ENCODE peak calls at places on chromosomes 4 and X, in four cellular contexts. O, T, V and A are unnamed samples.
A peak's percentile ranks its signal among the peaks of the same experiment; 100 is the strongest.

GRCh38 chrX:40205471-40205870 is 107.7 kb upstream of the BCOR start:
- DNase-seq in O (no peak), T (no peak), V (no peak), A (no peak)

GRCh38 chr4:141713771-141714445 is 77.5 kb downstream of the IL15 start:
- DNase-seq in O (peak; percentile 48), T (no peak), V (no peak), A (no peak)

GRCh38 chr4:52926575-52926974 is 64.5 kb downstream of the RASL11B start:
- DNase-seq in O (no peak), T (no peak), V (no peak), A (no peak)

GRCh38 chr4:60575336-60575735 is 624.8 kb upstream of the ADGRL3 start:
- DNase-seq in O (no peak), T (no peak), V (no peak), A (no peak)

GRCh38 chr4:61995717-61996337 is 795.7 kb downstream of the ADGRL3 start:
- DNase-seq in O (no peak), T (no peak), V (no peak), A (no peak)

GRCh38 chrX:40132751-40133150 is 35.0 kb upstream of the BCOR start:
- DNase-seq in O (peak; percentile 93), T (no peak), V (peak; percentile 82), A (no peak)

GRCh38 chrX:48719958-48720357 is 23.4 kb downstream of the SUV39H1 start:
- DNase-seq in O (no peak), T (no peak), V (no peak), A (no peak)

GRCh38 chrX:39898147-39898546 is 199.6 kb downstream of the BCOR start:
- DNase-seq in O (no peak), T (no peak), V (no peak), A (no peak)

GRCh38 chr4:176443117-176443516 is 123.4 kb downstream of the SPCS3 start:
- DNase-seq in O (peak; percentile 68), T (no peak), V (no peak), A (no peak)

GRCh38 chr4:6263541-6264540 is 5.8 kb upstream of the WFS1 start:
- DNase-seq in O (peak; percentile 90), T (no peak), V (no peak), A (no peak)

GRCh38 chr4:38751341-38752043 is 31.3 kb downstream of the TLR10 start:
- DNase-seq in O (no peak), T (no peak), V (no peak), A (no peak)

GRCh38 chr4:94976371-94977011 is 218.7 kb downstream of the BMPR1B start:
- DNase-seq in O (peak; percentile 84), T (no peak), V (no peak), A (no peak)

GRCh38 chr4:118729287-118730286 is 44.4 kb downstream of the METTL14 start:
- DNase-seq in O (peak; percentile 74), T (no peak), V (no peak), A (no peak)

GRCh38 chrX:138775501-138775900 is 64.0 kb upstream of the FGF13 start:
- DNase-seq in O (peak; percentile 31), T (no peak), V (no peak), A (no peak)

GRCh38 chrX:12548746-12549145 is 242.5 kb upstream of the PRPS2 start:
- DNase-seq in O (peak; percentile 65), T (no peak), V (no peak), A (no peak)

GRCh38 chr4:974668-975067 is 1.3 kb upstream of the DGKQ start:
- DNase-seq in O (no peak), T (no peak), V (no peak), A (no peak)

GRCh38 chrX:8987672-8988250 is 46.2 kb downstream of the FAM9B start:
- DNase-seq in O (no peak), T (no peak), V (no peak), A (no peak)

GRCh38 chrX:130539721-130540321 is 138.0 kb downstream of the RBMX2 start:
- DNase-seq in O (peak; percentile 47), T (peak; percentile 17), V (peak; percentile 20), A (no peak)

GRCh38 chrX:6228720-6229119 is at the start of gene NLGN4X:
- DNase-seq in O (no peak), T (no peak), V (no peak), A (no peak)

GRCh38 chr4:188439641-188440311 is 300.5 kb downstream of the TRIML1 start:
- DNase-seq in O (peak; percentile 30), T (no peak), V (no peak), A (no peak)

GRCh38 chr4:147678796-147679549 is 5.0 kb downstream of the PRMT9 start:
- DNase-seq in O (no peak), T (no peak), V (no peak), A (peak; percentile 39)

GRCh38 chrX:100673397-100673953 is 29.5 kb downstream of the SRPX2 start:
- DNase-seq in O (peak; percentile 76), T (no peak), V (no peak), A (no peak)

GRCh38 chr4:81724925-81725329 is 253.2 kb upstream of the RASGEF1B start:
- DNase-seq in O (no peak), T (no peak), V (no peak), A (no peak)

GRCh38 chr4:67273676-67274075 is 271.6 kb downstream of the CENPC start:
- DNase-seq in O (no peak), T (no peak), V (no peak), A (no peak)

GRCh38 chr4:76948441-76949292 is 885 bp upstream of the SEPTIN11 start:
- DNase-seq in O (peak; percentile 93), T (no peak), V (peak; percentile 73), A (no peak)

GRCh38 chr4:174133525-174133924 is 149.9 kb downstream of the FBXO8 start:
- DNase-seq in O (no peak), T (no peak), V (no peak), A (no peak)

GRCh38 chrX:150692837-150693781 is at the start of gene MTMR1:
- DNase-seq in O (peak; percentile 88), T (no peak), V (peak; percentile 39), A (no peak)
- H3K4me3 ChIP-seq in O (peak within 1 kb of the TSS; percentile 75), T (peak within 1 kb of the TSS; percentile 67), V (peak within 1 kb of the TSS; percentile 44), A (peak within 1 kb of the TSS; percentile 79)

DNA sequence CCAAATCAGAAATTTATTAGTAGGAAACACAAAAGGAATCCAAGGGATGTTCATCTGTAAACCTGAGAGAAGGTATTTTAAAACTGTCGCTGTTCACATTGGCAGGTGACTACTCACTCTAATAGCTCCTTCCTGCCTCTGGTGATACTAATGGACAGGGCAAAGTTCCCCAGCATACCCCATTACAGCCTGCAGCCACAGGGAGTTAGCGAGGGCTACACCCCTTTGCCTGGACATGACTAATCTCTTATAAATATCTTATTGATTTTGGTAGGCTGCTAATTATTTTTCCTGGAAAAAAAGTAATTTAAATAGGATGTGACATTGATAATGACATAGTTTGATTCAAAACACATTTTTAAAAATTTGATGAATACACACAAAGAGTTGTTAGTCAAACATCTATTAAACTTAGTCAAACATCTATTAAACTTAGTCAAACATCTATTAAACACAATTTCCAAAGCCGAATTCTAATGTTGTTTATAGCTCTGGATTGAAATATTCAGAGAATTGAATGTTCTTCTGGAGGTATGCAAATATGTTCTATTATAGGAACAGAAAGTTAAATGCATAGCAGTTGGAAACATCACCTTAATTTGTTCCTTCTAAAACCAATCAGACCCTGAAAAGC is 83.0 kb upstream of the CBR4 start:
- DNase-seq in O (no peak), T (no peak), V (no peak), A (no peak)
- H3K4me3 ChIP-seq in O (no peak overlapping the region), T (no peak overlapping the region), V (no peak overlapping the region), A (no peak overlapping the region)

DNA sequence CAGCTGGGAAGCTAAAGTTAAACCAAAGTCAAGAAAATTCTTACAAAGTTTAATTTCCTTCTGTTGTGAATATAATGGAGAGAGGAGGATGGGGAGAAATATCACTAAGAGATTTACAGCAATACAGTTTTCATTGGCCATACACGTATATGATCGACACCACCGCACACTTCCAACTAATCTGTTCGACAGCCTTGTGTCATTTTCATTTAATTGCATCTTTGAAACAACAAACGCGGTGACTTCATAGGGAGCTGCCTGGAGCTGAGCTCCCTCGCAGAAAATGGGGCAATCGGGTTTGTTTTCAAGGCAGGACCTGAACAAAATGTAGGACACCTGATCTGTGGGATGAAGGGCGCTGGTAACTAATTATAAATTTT is 1.3 kb downstream of the PTPN13 start:
- DNase-seq in O (peak; percentile 53), T (no peak), V (no peak), A (no peak)
- H3K4me3 ChIP-seq in O (peak overlapping the region; percentile 96), T (peak overlapping the region; percentile 84), V (peak overlapping the region; percentile 87), A (peak overlapping the region; percentile 44)

GRCh38 chr4:108168213-108168671 is 490 bp downstream of the LEF1 start:
- DNase-seq in O (peak; percentile 95), T (no peak), V (no peak), A (no peak)

GRCh38 chr4:108166441-108167315 is 2.1 kb downstream of the LEF1 start:
- DNase-seq in O (peak; percentile 87), T (no peak), V (no peak), A (no peak)

GRCh38 chr4:108165601-108166000 is 3.1 kb downstream of the LEF1 start:
- DNase-seq in O (no peak), T (no peak), V (no peak), A (no peak)

GRCh38 chr4:108163352-108163751 is 5.4 kb downstream of the LEF1 start:
- DNase-seq in O (no peak), T (no peak), V (no peak), A (no peak)

DNA sequence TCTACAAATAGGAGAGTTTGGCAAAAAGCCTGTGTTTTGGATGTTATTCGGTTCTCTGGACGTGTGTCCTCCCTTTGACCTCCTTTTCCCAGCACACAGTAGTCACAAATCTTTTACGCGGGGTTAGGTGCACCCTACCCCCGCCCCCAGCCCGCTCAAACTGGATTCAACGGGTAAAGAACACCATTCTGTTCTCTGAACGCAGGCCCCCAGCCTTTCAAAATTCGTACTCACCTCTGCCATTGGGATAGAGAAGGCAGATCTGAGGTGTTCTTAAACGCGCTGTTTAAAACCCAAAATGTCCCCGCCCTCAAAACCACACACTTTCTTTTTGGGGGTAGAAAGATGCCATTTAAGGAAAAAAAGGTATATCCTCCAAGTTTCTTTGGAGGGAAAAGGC is 2.7 kb downstream of the LEF1 start:
- DNase-seq in O (no peak), T (no peak), V (no peak), A (no peak)
- H3K4me3 ChIP-seq in O (peak overlapping the region; percentile 77), T (no peak overlapping the region), V (no peak overlapping the region), A (no peak overlapping the region)

DNA sequence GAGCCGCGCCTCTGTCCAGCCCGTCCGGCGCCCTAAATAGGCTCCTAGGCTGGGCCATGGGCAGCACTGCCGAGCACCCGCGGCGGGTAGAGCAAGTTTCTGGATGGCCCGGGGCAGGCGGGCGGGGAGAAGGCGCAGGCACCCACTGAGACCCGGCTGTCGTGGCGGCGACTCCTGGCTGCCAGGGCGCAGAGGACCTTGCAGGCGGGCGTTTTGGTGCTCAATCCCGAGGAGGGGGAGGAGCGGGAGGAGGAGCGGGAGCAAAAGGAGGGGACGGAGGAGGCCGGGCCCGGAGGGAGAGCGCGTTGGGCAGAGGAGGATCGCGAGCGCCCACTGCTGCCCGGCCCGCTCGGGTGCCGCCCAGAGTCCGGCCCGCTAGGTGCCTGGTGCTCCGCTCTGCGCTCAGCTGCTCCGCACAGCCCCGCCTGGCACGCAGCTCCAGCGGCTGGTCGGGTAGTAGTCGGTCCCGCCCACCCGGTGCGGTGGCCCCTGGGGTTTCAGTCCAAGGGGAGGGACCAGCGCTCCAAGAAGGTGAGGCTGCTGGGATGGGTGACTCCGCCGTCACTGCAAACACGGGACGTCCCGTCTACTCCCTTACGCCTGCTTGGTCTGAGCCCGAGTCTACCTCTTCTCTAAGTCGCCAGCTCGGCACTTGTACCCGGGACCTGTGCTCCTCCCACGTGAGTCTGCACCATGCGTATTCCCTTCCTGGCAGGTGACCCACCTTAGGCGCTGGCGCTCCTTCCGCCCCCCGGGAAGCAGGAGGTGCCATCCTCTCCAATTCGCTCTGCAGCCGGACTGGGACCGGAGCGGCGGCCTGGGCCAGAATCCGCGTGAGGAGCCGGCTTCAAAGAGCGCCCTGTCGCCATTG is at the start of gene HS3ST1:
- DNase-seq in O (peak; percentile 91), T (peak; percentile 39), V (peak; percentile 71), A (no peak)
- H3K4me3 ChIP-seq in O (peak within 1 kb of the TSS; percentile 47), T (peak within 1 kb of the TSS; percentile 44), V (peak within 1 kb of the TSS; percentile 50), A (peak within 1 kb of the TSS; percentile 50)